ENCODE peak calls at places on chromosome 10, in seven cellular contexts. X is WTC11, U is esophagus squamous epithelium, R is GM12865, L is keratinocyte, A is cardiac fibroblast, C is thyroid gland. Q is an unnamed sample.

GRCh38 chr10:86969421-86970041 is 1.2 kb downstream of the ADIRF start:
- DNase-seq in X (peak; percentile 10), U (no peak), R (no peak), L (no peak), A (peak; percentile 38), C (no peak), Q (no peak)

GRCh38 chr10:79053081-79053434 is 15.7 kb upstream of the ZMIZ1 start:
- DNase-seq in X (peak; percentile 2), U (no peak), R (no peak), L (no peak), A (no peak), C (no peak), Q (no peak)

GRCh38 chr10:28734940-28735759 is 57.8 kb downstream of the BAMBI start:
- DNase-seq in X (no peak), U (no peak), R (peak; percentile 3), L (peak; percentile 80), A (peak; percentile 88), C (no peak), Q (no peak)

GRCh38 chr10:32692174-32692573 is 246.2 kb downstream of the CCDC7 start:
- DNase-seq in X (no peak), U (no peak), R (no peak), L (peak; percentile 38), A (peak; percentile 28), C (no peak), Q (no peak)

GRCh38 chr10:80324086-80324485 is 32.5 kb downstream of the DYDC1 start:
- DNase-seq in X (no peak), U (no peak), R (peak; percentile 15), L (no peak), A (peak; percentile 16), C (no peak), Q (no peak)

GRCh38 chr10:34323197-34323596 is 491.9 kb downstream of the PARD3 start:
- DNase-seq in X (no peak), U (no peak), R (no peak), L (no peak), A (peak; percentile 34), C (no peak), Q (no peak)

GRCh38 chr10:13453896-13454295 is 74.9 kb downstream of the BEND7 start:
- DNase-seq in X (no peak), U (no peak), R (peak; percentile 9), L (no peak), A (no peak), C (peak; percentile 54), Q (no peak)

GRCh38 chr10:98376485-98376884 is 38.5 kb downstream of the PYROXD2 start:
- DNase-seq in X (no peak), U (no peak), R (no peak), L (no peak), A (peak; percentile 8), C (peak; percentile 32), Q (no peak)

GRCh38 chr10:99484626-99485581 is 47.8 kb upstream of the NKX2-3 start:
- DNase-seq in X (peak; percentile 50), U (no peak), R (no peak), L (no peak), A (no peak), C (no peak), Q (no peak)

GRCh38 chr10:52778511-52779392 is 6.2 kb upstream of the MBL2 start:
- DNase-seq in X (peak; percentile 75), U (no peak), R (peak; percentile 18), L (no peak), A (peak; percentile 67), C (no peak), Q (peak; percentile 31)

GRCh38 chr10:52780391-52781155 is 8.0 kb upstream of the MBL2 start:
- DNase-seq in X (no peak), U (no peak), R (no peak), L (no peak), A (no peak), C (no peak), Q (no peak)

GRCh38 chr10:52782554-52782953 is 10.0 kb upstream of the MBL2 start:
- DNase-seq in X (no peak), U (no peak), R (no peak), L (no peak), A (no peak), C (no peak), Q (no peak)

GRCh38 chr10:52777414-52777813 is 4.8 kb upstream of the MBL2 start:
- DNase-seq in X (no peak), U (no peak), R (no peak), L (no peak), A (no peak), C (no peak), Q (no peak)

GRCh38 chr10:52779541-52780390 is 7.2 kb upstream of the MBL2 start:
- DNase-seq in X (peak; percentile 93), U (no peak), R (peak; percentile 68), L (no peak), A (peak; percentile 76), C (peak; percentile 49), Q (peak; percentile 92)
- TF ChIP-seq CTCF in X (peak; percentile 92), U (peak; percentile 73), R (peak; percentile 96), L (peak; percentile 98), A (peak; percentile 94), C (peak; percentile 42), Q (peak; percentile 95)

GRCh38 chr10:132729810-132730565 is 56.0 kb downstream of the NKX6-2 start:
- DNase-seq in X (no peak), U (no peak), R (no peak), L (no peak), A (no peak), C (no peak), Q (no peak)
- TF ChIP-seq CTCF in X (no peak), U (no peak), R (no peak), L (no peak), A (no peak), C (no peak), Q (no peak)

GRCh38 chr10:104403625-104404024 is 50.0 kb downstream of the CFAP58 start:
- DNase-seq in X (no peak), U (no peak), R (no peak), L (no peak), A (no peak), C (no peak), Q (no peak)

DNA sequence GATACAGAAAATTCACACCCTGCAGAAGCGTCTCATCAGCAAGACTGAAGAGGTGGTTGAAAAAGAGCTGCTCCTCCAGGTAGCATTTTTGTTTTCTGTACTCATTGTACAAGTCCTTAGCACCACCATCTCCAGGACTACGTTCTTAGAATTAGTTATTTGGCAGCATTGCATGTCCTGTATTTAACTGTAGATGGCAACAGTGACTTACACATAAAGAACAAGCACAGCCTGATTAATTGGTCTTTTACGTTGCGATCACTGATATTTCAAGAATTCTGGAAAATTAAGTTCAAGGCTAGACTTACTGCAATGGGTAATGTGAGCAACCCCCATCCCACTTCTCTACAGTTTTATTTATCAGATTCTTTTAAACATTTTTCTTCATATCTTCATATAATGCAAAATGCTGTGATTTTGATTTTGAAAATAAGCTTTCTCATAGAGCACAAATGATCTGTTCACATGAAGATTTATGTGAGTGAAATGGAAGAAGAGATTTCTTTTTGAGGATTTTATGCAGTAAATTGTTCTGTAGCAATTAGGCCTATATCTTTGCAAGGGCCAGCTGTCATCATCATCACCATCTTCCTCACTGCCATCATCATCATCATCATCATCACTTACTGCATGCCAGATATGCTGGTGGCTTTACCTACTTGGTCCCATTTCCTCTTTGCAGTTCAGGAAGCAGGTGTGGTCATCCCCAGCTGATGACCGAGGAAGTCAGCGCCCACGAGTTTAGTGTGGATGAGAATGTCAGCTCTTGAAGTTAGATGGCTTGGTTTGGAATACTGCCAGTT is 53.3 kb downstream of the CFAP58 start:
- DNase-seq in X (no peak), U (no peak), R (peak; percentile 32), L (no peak), A (peak; percentile 42), C (no peak), Q (no peak)
- TF ChIP-seq CTCF in X (no peak), U (no peak), R (peak; percentile 44), L (peak; percentile 84), A (peak; percentile 50), C (peak; percentile 34), Q (peak; percentile 26)

GRCh38 chr10:84665883-84666463 is 337.6 kb downstream of the CCSER2 start:
- DNase-seq in X (peak; percentile 91), U (no peak), R (peak; percentile 42), L (no peak), A (no peak), C (peak; percentile 26), Q (peak; percentile 34)
- TF ChIP-seq CTCF in X (peak; percentile 74), U (no peak), R (peak; percentile 75), L (peak; percentile 24), A (no peak), C (no peak), Q (peak; percentile 51)

GRCh38 chr10:82969405-82969804 is 1094.4 kb downstream of the NRG3 start:
- DNase-seq in X (no peak), U (no peak), R (peak; percentile 35), L (no peak), A (peak; percentile 29), C (no peak), Q (no peak)
- TF ChIP-seq CTCF in X (no peak), U (no peak), R (peak; percentile 23), L (peak; percentile 30), A (peak; percentile 37), C (no peak), Q (peak; percentile 29)

DNA sequence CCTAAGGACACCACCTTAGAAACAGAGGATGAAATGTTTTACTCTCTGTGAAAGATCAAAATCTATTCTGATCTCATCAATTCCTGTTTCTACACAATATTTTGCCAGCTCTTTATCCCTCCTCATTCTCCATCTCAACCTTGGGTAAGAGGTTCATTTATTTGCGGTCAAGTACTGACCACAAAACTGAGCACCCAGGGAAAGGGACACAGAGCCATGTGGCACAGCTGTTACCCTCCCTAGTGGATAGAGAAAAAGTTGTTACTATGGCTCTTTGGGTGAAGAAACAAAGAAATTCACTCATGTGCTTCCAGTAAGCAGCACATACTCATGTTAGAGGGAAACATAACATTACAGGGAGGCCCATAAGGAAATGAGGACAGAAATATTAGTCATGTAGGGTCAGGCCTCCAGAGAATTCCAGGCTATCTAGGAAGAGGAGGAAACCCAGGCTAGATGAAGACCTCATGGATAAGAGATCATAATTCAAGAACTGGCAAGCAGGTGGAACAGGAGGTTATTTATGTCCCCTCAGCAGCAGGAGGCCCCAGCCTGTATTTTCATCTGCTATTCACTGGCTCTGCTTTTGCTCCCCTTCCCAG is 114.5 kb downstream of the ATE1 start:
- DNase-seq in X (no peak), U (no peak), R (no peak), L (no peak), A (peak; percentile 31), C (no peak), Q (no peak)
- TF ChIP-seq CTCF in X (no peak), U (no peak), R (no peak), L (no peak), A (no peak), C (no peak), Q (no peak)

GRCh38 chr10:125161570-125162139 is 1.3 kb upstream of the CTBP2 start:
- DNase-seq in X (no peak), U (no peak), R (peak; percentile 20), L (no peak), A (peak; percentile 78), C (peak; percentile 56), Q (peak; percentile 41)
- TF ChIP-seq CTCF in X (no peak), U (no peak), R (no peak), L (no peak), A (peak; percentile 43), C (peak; percentile 47), Q (peak; percentile 4)

GRCh38 chr10:108005627-108006026 is 841.1 kb upstream of the SORCS1 start:
- DNase-seq in X (no peak), U (no peak), R (peak; percentile 53), L (no peak), A (no peak), C (no peak), Q (no peak)
- TF ChIP-seq CTCF in X (no peak), U (no peak), R (no peak), L (no peak), A (no peak), C (no peak), Q (no peak)

GRCh38 chr10:133098426-133099124 is 10.9 kb downstream of the ADGRA1 start:
- DNase-seq in X (peak; percentile 57), U (no peak), R (no peak), L (no peak), A (no peak), C (no peak), Q (no peak)
- TF ChIP-seq CTCF in X (peak; percentile 38), U (no peak), R (no peak), L (no peak), A (no peak), C (no peak), Q (no peak)

Q was measured in glutamatergic neuron.